ENCODE peak calls at places on chromosomes 16 and 17, in four cellular contexts. H, N, Z and A are unnamed samples.

GRCh38 chr16:47732806-47733150 is 271.6 kb downstream of the PHKB start:
- DNase-seq in Z (peak), H (peak), N (no peak), A (peak)

GRCh38 chr17:17832040-17832363 is 4.8 kb downstream of the SREBF1 start:
- DNase-seq in H (no peak), N (no peak), Z (no peak), A (no peak)

GRCh38 chr17:57902800-57903759 is 52.1 kb downstream of the CUEDC1 start:
- DNase-seq in N (peak), Z (no peak), H (peak), A (peak)

GRCh38 chr17:61556224-61557188 is 34.5 kb downstream of the NACA2 start:
- DNase-seq in H (peak), N (no peak), Z (no peak), A (no peak)

GRCh38 chr16:65769776-65770438 is 596.6 kb upstream of the CDH5 start:
- DNase-seq in Z (peak), N (no peak), H (peak), A (no peak)

GRCh38 chr17:42660692-42661345 is 1.7 kb downstream of the TUBG2 start:
- DNase-seq in N (no peak), Z (peak), H (peak), A (peak)

GRCh38 chr17:60356947-60357346 is 35.0 kb downstream of the USP32 start:
- DNase-seq in H (peak), N (no peak), Z (no peak), A (no peak)

GRCh38 chr17:75848523-75849303 is 4.5 kb upstream of the UNC13D start:
- DNase-seq in N (peak), H (no peak), Z (peak), A (peak)

GRCh38 chr16:1309888-1310831 is 724 bp downstream of the UBE2I start:
- DNase-seq in H (peak), N (no peak), Z (no peak), A (no peak)

GRCh38 chr16:86874141-86874540 is 295.8 kb downstream of the FOXL1 start:
- DNase-seq in Z (peak), H (no peak), N (peak), A (no peak)

GRCh38 chr17:72123964-72124791 is 3.4 kb downstream of the SOX9 start:
- DNase-seq in Z (no peak), N (no peak), H (no peak), A (no peak)

GRCh38 chr16:11257131-11257938 is 1.3 kb upstream of the SOCS1 start:
- DNase-seq in H (peak), Z (peak), N (peak), A (peak)

GRCh38 chr16:64983983-64984382 is 137.9 kb downstream of the CDH11 start:
- DNase-seq in Z (peak), H (peak), N (peak), A (peak)

GRCh38 chr17:58533616-58534188 is 19.3 kb upstream of the MTMR4 start:
- DNase-seq in Z (no peak), N (no peak), H (no peak), A (no peak)

GRCh38 chr17:9467518-9467917 is 108.1 kb downstream of the STX8 start:
- DNase-seq in N (no peak), H (no peak), Z (peak), A (no peak)

GRCh38 chr17:58352843-58353719 is 1.1 kb upstream of the SUPT4H1 start:
- DNase-seq in Z (peak), N (peak), H (no peak), A (no peak)

GRCh38 chr17:57343717-57344116 is 87.4 kb downstream of the MSI2 start:
- DNase-seq in N (no peak), Z (no peak), H (no peak), A (no peak)

GRCh38 chr16:87080571-87081167 is 236.5 kb downstream of the C16orf95 start:
- DNase-seq in H (no peak), Z (no peak), N (no peak), A (no peak)

GRCh38 chr16:727291-727977 is 528 bp downstream of the HAGHL start:
- DNase-seq in Z (no peak), N (no peak), H (no peak), A (no peak)

GRCh38 chr16:48596326-48596725 is 13.7 kb downstream of the N4BP1 start:
- DNase-seq in Z (no peak), N (no peak), H (no peak), A (no peak)

GRCh38 chr16:58913456-58913855 is 179.3 kb upstream of the GOT2 start:
- DNase-seq in Z (no peak), H (no peak), N (no peak), A (no peak)

GRCh38 chr17:51165680-51166197 is 472 bp upstream of the NME2 start:
- DNase-seq in N (no peak), Z (no peak), H (no peak), A (no peak)

GRCh38 chr17:50689251-50689650 is 18.5 kb downstream of the ANKRD40 start:
- DNase-seq in Z (peak), N (no peak), H (peak), A (no peak)

GRCh38 chr17:49585422-49586027 is 9.9 kb downstream of the NXPH3 start:
- DNase-seq in N (no peak), H (no peak), Z (peak), A (no peak)

GRCh38 chr17:39665642-39666221 is 583 bp downstream of the TCAP start:
- DNase-seq in N (peak), H (no peak), Z (no peak), A (no peak)